ENCODE peak calls at places on chromosomes 3 and 15, in ten cellular contexts. One of them, this sample, is unnamed.
A peak's percentile ranks its signal among the peaks of the same experiment; 100 is the strongest.

GRCh38 chr15:37880009-37880834 is 54.2 kb upstream of the TMCO5A start:
- DNase-seq in transverse colon: no peak
- DNase-seq in astrocyte of the hippocampus: peak; percentile 80
- DNase-seq in AG09309: no peak
- DNase-seq in brain microvascular endothelial cell: peak; percentile 44
- DNase-seq in fibroblast of mammary gland: peak; percentile 68
- DNase-seq in substantia nigra: no peak
- DNase-seq in Kasumi-1: peak; percentile 26
- DNase-seq in sigmoid colon: no peak
- DNase-seq in Daoy: peak; percentile 45
- DNase-seq in this sample: no peak

GRCh38 chr3:95923496-95924210 is 890.7 kb upstream of the EPHA6 start:
- DNase-seq in transverse colon: no peak
- DNase-seq in astrocyte of the hippocampus: peak; percentile 93
- DNase-seq in AG09309: peak; percentile 66
- DNase-seq in brain microvascular endothelial cell: peak; percentile 83
- DNase-seq in fibroblast of mammary gland: peak; percentile 98
- DNase-seq in substantia nigra: no peak
- DNase-seq in Kasumi-1: no peak
- DNase-seq in sigmoid colon: no peak
- DNase-seq in Daoy: no peak
- DNase-seq in this sample: no peak

GRCh38 chr3:58161435-58162398 is 49.1 kb downstream of the DNASE1L3 start:
- DNase-seq in transverse colon: peak; percentile 69
- DNase-seq in astrocyte of the hippocampus: peak; percentile 94
- DNase-seq in AG09309: peak; percentile 65
- DNase-seq in brain microvascular endothelial cell: peak; percentile 94
- DNase-seq in fibroblast of mammary gland: peak; percentile 95
- DNase-seq in substantia nigra: no peak
- DNase-seq in Kasumi-1: no peak
- DNase-seq in sigmoid colon: peak; percentile 91
- DNase-seq in Daoy: peak; percentile 90
- DNase-seq in this sample: no peak

GRCh38 chr3:108608750-108609149 is 19.2 kb downstream of the DZIP3 start:
- DNase-seq in transverse colon: no peak
- DNase-seq in astrocyte of the hippocampus: no peak
- DNase-seq in AG09309: no peak
- DNase-seq in brain microvascular endothelial cell: no peak
- DNase-seq in fibroblast of mammary gland: no peak
- DNase-seq in substantia nigra: no peak
- DNase-seq in Kasumi-1: no peak
- DNase-seq in sigmoid colon: no peak
- DNase-seq in Daoy: no peak
- DNase-seq in this sample: no peak

GRCh38 chr3:7504886-7505775 is 644.2 kb downstream of the GRM7 start:
- DNase-seq in transverse colon: no peak
- DNase-seq in astrocyte of the hippocampus: peak; percentile 91
- DNase-seq in AG09309: no peak
- DNase-seq in brain microvascular endothelial cell: peak; percentile 68
- DNase-seq in fibroblast of mammary gland: peak; percentile 81
- DNase-seq in substantia nigra: no peak
- DNase-seq in Kasumi-1: no peak
- DNase-seq in sigmoid colon: no peak
- DNase-seq in Daoy: peak; percentile 43
- DNase-seq in this sample: no peak

GRCh38 chr3:188832146-188832545 is 339.6 kb upstream of the TPRG1 start:
- DNase-seq in transverse colon: no peak
- DNase-seq in astrocyte of the hippocampus: no peak
- DNase-seq in AG09309: no peak
- DNase-seq in brain microvascular endothelial cell: no peak
- DNase-seq in fibroblast of mammary gland: peak; percentile 66
- DNase-seq in substantia nigra: no peak
- DNase-seq in Kasumi-1: no peak
- DNase-seq in sigmoid colon: no peak
- DNase-seq in Daoy: no peak
- DNase-seq in this sample: no peak

GRCh38 chr15:41557673-41558399 is 1.2 kb upstream of the TYRO3 start:
- DNase-seq in transverse colon: peak; percentile 60
- DNase-seq in astrocyte of the hippocampus: peak; percentile 87
- DNase-seq in AG09309: no peak
- DNase-seq in brain microvascular endothelial cell: peak; percentile 47
- DNase-seq in fibroblast of mammary gland: peak; percentile 66
- DNase-seq in substantia nigra: peak; percentile 77
- DNase-seq in Kasumi-1: peak; percentile 45
- DNase-seq in sigmoid colon: peak; percentile 78
- DNase-seq in Daoy: peak; percentile 76
- DNase-seq in this sample: peak; percentile 89

GRCh38 chr3:105938101-105938500 is 69.3 kb upstream of the CBLB start:
- DNase-seq in transverse colon: no peak
- DNase-seq in astrocyte of the hippocampus: peak; percentile 60
- DNase-seq in AG09309: peak; percentile 44
- DNase-seq in brain microvascular endothelial cell: no peak
- DNase-seq in fibroblast of mammary gland: peak; percentile 55
- DNase-seq in substantia nigra: no peak
- DNase-seq in Kasumi-1: no peak
- DNase-seq in sigmoid colon: no peak
- DNase-seq in Daoy: peak; percentile 11
- DNase-seq in this sample: peak; percentile 9

GRCh38 chr3:147038456-147038855 is 367.9 kb downstream of the ZIC4 start:
- DNase-seq in transverse colon: no peak
- DNase-seq in astrocyte of the hippocampus: peak; percentile 46
- DNase-seq in AG09309: peak; percentile 24
- DNase-seq in brain microvascular endothelial cell: no peak
- DNase-seq in fibroblast of mammary gland: peak; percentile 25
- DNase-seq in substantia nigra: no peak
- DNase-seq in Kasumi-1: no peak
- DNase-seq in sigmoid colon: no peak
- DNase-seq in Daoy: no peak
- DNase-seq in this sample: no peak

GRCh38 chr3:143256416-143256815 is 136.8 kb downstream of the CHST2 start:
- DNase-seq in transverse colon: no peak
- DNase-seq in astrocyte of the hippocampus: no peak
- DNase-seq in AG09309: no peak
- DNase-seq in brain microvascular endothelial cell: no peak
- DNase-seq in fibroblast of mammary gland: no peak
- DNase-seq in substantia nigra: no peak
- DNase-seq in Kasumi-1: no peak
- DNase-seq in sigmoid colon: no peak
- DNase-seq in Daoy: no peak
- DNase-seq in this sample: no peak

GRCh38 chr3:49217688-49218470 is 46.5 kb downstream of the KLHDC8B start:
- DNase-seq in transverse colon: peak; percentile 8
- DNase-seq in astrocyte of the hippocampus: no peak
- DNase-seq in AG09309: no peak
- DNase-seq in brain microvascular endothelial cell: no peak
- DNase-seq in fibroblast of mammary gland: no peak
- DNase-seq in substantia nigra: no peak
- DNase-seq in Kasumi-1: no peak
- DNase-seq in sigmoid colon: peak; percentile 81
- DNase-seq in Daoy: no peak
- DNase-seq in this sample: no peak

GRCh38 chr15:25374143-25374542 is 64.7 kb downstream of the UBE3A start:
- DNase-seq in transverse colon: no peak
- DNase-seq in astrocyte of the hippocampus: peak; percentile 9
- DNase-seq in AG09309: no peak
- DNase-seq in brain microvascular endothelial cell: no peak
- DNase-seq in fibroblast of mammary gland: no peak
- DNase-seq in substantia nigra: no peak
- DNase-seq in Kasumi-1: no peak
- DNase-seq in sigmoid colon: no peak
- DNase-seq in Daoy: no peak
- DNase-seq in this sample: no peak

GRCh38 chr15:69897471-69898237 is 200.1 kb downstream of the TLE3 start:
- DNase-seq in transverse colon: no peak
- DNase-seq in astrocyte of the hippocampus: no peak
- DNase-seq in AG09309: no peak
- DNase-seq in brain microvascular endothelial cell: no peak
- DNase-seq in fibroblast of mammary gland: no peak
- DNase-seq in substantia nigra: no peak
- DNase-seq in Kasumi-1: no peak
- DNase-seq in sigmoid colon: no peak
- DNase-seq in Daoy: no peak
- DNase-seq in this sample: peak; percentile 51

GRCh38 chr3:176075491-176075890 is 1121.8 kb downstream of the TBL1XR1 start:
- DNase-seq in transverse colon: no peak
- DNase-seq in astrocyte of the hippocampus: no peak
- DNase-seq in AG09309: no peak
- DNase-seq in brain microvascular endothelial cell: no peak
- DNase-seq in fibroblast of mammary gland: no peak
- DNase-seq in substantia nigra: no peak
- DNase-seq in Kasumi-1: no peak
- DNase-seq in sigmoid colon: no peak
- DNase-seq in Daoy: no peak
- DNase-seq in this sample: no peak

GRCh38 chr3:103057477-103057876 is 622.7 kb downstream of the ZPLD1 start:
- DNase-seq in transverse colon: no peak
- DNase-seq in astrocyte of the hippocampus: peak; percentile 2
- DNase-seq in AG09309: no peak
- DNase-seq in brain microvascular endothelial cell: no peak
- DNase-seq in fibroblast of mammary gland: no peak
- DNase-seq in substantia nigra: no peak
- DNase-seq in Kasumi-1: no peak
- DNase-seq in sigmoid colon: no peak
- DNase-seq in Daoy: no peak
- DNase-seq in this sample: no peak

GRCh38 chr15:92034227-92034626 is 180.7 kb downstream of the SLCO3A1 start:
- DNase-seq in transverse colon: no peak
- DNase-seq in astrocyte of the hippocampus: no peak
- DNase-seq in AG09309: no peak
- DNase-seq in brain microvascular endothelial cell: no peak
- DNase-seq in fibroblast of mammary gland: peak; percentile 11
- DNase-seq in substantia nigra: no peak
- DNase-seq in Kasumi-1: no peak
- DNase-seq in sigmoid colon: no peak
- DNase-seq in Daoy: peak; percentile 16
- DNase-seq in this sample: no peak

GRCh38 chr3:188006726-188007393 is 147.1 kb upstream of the LPP start:
- DNase-seq in transverse colon: no peak
- DNase-seq in astrocyte of the hippocampus: no peak
- DNase-seq in AG09309: no peak
- DNase-seq in brain microvascular endothelial cell: no peak
- DNase-seq in fibroblast of mammary gland: no peak
- DNase-seq in substantia nigra: no peak
- DNase-seq in Kasumi-1: no peak
- DNase-seq in sigmoid colon: no peak
- DNase-seq in Daoy: peak; percentile 41
- DNase-seq in this sample: no peak

GRCh38 chr15:45106002-45106790 is 7.8 kb downstream of the DUOX2 start:
- DNase-seq in transverse colon: no peak
- DNase-seq in astrocyte of the hippocampus: no peak
- DNase-seq in AG09309: no peak
- DNase-seq in brain microvascular endothelial cell: no peak
- DNase-seq in fibroblast of mammary gland: no peak
- DNase-seq in substantia nigra: no peak
- DNase-seq in Kasumi-1: no peak
- DNase-seq in sigmoid colon: peak; percentile 58
- DNase-seq in Daoy: no peak
- DNase-seq in this sample: no peak

GRCh38 chr3:86388848-86389247 is 602.1 kb downstream of the VGLL3 start:
- DNase-seq in transverse colon: no peak
- DNase-seq in astrocyte of the hippocampus: no peak
- DNase-seq in AG09309: no peak
- DNase-seq in brain microvascular endothelial cell: no peak
- DNase-seq in fibroblast of mammary gland: no peak
- DNase-seq in substantia nigra: no peak
- DNase-seq in Kasumi-1: peak; percentile 22
- DNase-seq in sigmoid colon: no peak
- DNase-seq in Daoy: no peak
- DNase-seq in this sample: peak; percentile 2

This sample was measured in SK-N-SH.